ENCODE peak calls at places on chromosomes 3 and 15, in nine cellular contexts. B, P, X, E, M, K, N, W and Y are unnamed samples.

GRCh38 chr15:35000511-35000910 is 12.4 kb upstream of the ZNF770 start:
- DNase-seq in B (no peak), P (peak), X (peak), E (no peak), M (no peak), K (peak), N (no peak), W (no peak), Y (no peak)

GRCh38 chr3:94130690-94131089 is 67.8 kb downstream of the NSUN3 start:
- DNase-seq in B (no peak), P (no peak), X (no peak), E (no peak), M (no peak), K (no peak), N (no peak), W (no peak), Y (no peak)

GRCh38 chr3:23518441-23518840 is 287.3 kb upstream of the UBE2E1 start:
- DNase-seq in B (no peak), P (no peak), X (no peak), E (no peak), M (no peak), K (no peak), N (no peak), W (no peak), Y (no peak)

GRCh38 chr15:91975241-91975978 is 121.9 kb downstream of the SLCO3A1 start:
- DNase-seq in B (no peak), P (no peak), X (no peak), E (no peak), M (no peak), K (no peak), N (no peak), W (no peak), Y (no peak)

GRCh38 chr15:74835312-74835823 is 7.6 kb downstream of the ULK3 start:
- DNase-seq in B (no peak), P (peak), X (peak), E (peak), M (peak), K (peak), N (no peak), W (peak), Y (peak)

GRCh38 chr3:195269375-195270078 is 1.4 kb downstream of the XXYLT1 start:
- DNase-seq in B (no peak), P (no peak), X (no peak), E (no peak), M (no peak), K (no peak), N (no peak), W (no peak), Y (no peak)

GRCh38 chr15:63597033-63597790 is at the start of gene FBXL22:
- DNase-seq in B (no peak), P (no peak), X (no peak), E (no peak), M (no peak), K (peak), N (no peak), W (no peak), Y (no peak)

GRCh38 chr3:171878441-171879225 is 35.5 kb downstream of the TMEM212 start:
- DNase-seq in B (no peak), P (no peak), X (peak), E (no peak), M (no peak), K (peak), N (no peak), W (no peak), Y (no peak)

GRCh38 chr3:1092771-1093170 is at the start of gene CNTN6:
- DNase-seq in B (no peak), P (no peak), X (no peak), E (no peak), M (no peak), K (no peak), N (no peak), W (peak), Y (no peak)

GRCh38 chr3:193240850-193241706 is at the start of gene PLAAT1:
- DNase-seq in B (peak), P (peak), X (peak), E (no peak), M (no peak), K (peak), N (no peak), W (peak), Y (no peak)

GRCh38 chr3:171198781-171199472 is 172.4 kb upstream of the SLC2A2 start:
- DNase-seq in B (no peak), P (no peak), X (no peak), E (no peak), M (no peak), K (no peak), N (no peak), W (no peak), Y (no peak)

GRCh38 chr15:94749848-94750617 is 518.7 kb downstream of the MCTP2 start:
- DNase-seq in B (peak), P (no peak), X (no peak), E (no peak), M (no peak), K (no peak), N (no peak), W (no peak), Y (no peak)

GRCh38 chr3:36991923-36992805 is 767 bp downstream of the EPM2AIP1 start:
- DNase-seq in B (no peak), P (peak), X (peak), E (no peak), M (no peak), K (peak), N (no peak), W (no peak), Y (no peak)

GRCh38 chr3:141656771-141657170 is 81.3 kb upstream of the RNF7 start:
- DNase-seq in B (no peak), P (no peak), X (peak), E (no peak), M (no peak), K (peak), N (no peak), W (no peak), Y (no peak)

GRCh38 chr15:78909791-78910228 is 35.0 kb downstream of the CTSH start:
- DNase-seq in B (peak), P (no peak), X (peak), E (peak), M (no peak), K (peak), N (no peak), W (peak), Y (no peak)

GRCh38 chr3:7650466-7650865 is 789.6 kb downstream of the GRM7 start:
- DNase-seq in B (no peak), P (no peak), X (no peak), E (no peak), M (no peak), K (no peak), N (no peak), W (no peak), Y (no peak)

GRCh38 chr3:184590795-184591194 is 29.2 kb downstream of the EPHB3 start:
- DNase-seq in B (peak), P (no peak), X (no peak), E (no peak), M (no peak), K (no peak), N (no peak), W (no peak), Y (no peak)

GRCh38 chr15:40344631-40345120 is 3.9 kb upstream of the CCDC9B start:
- DNase-seq in B (peak), P (peak), X (peak), E (peak), M (peak), K (peak), N (no peak), W (peak), Y (peak)